ENCODE peak calls at places on chromosomes 12 and 14, in seven cellular contexts. C, L, Q, D, G, P and I are unnamed samples.
A peak's percentile ranks its signal among the peaks of the same experiment; 100 is the strongest.

GRCh38 chr14:22474730-22475351 is 114.2 kb downstream of the DAD1 start:
- DNase-seq in C (peak; percentile 2), L (no peak), Q (no peak), D (no peak), G (no peak), P (no peak), I (no peak)

GRCh38 chr14:55129428-55130193 is 559 bp downstream of the LGALS3 start:
- DNase-seq in C (peak; percentile 74), L (peak; percentile 65), Q (no peak), D (peak; percentile 88), G (no peak), P (peak; percentile 76), I (peak; percentile 60)

GRCh38 chr14:52069617-52070431 is 965 bp upstream of the NID2 start:
- DNase-seq in C (peak; percentile 83), L (peak; percentile 66), Q (peak; percentile 56), D (peak; percentile 84), G (no peak), P (no peak), I (peak; percentile 55)

GRCh38 chr14:51554953-51555352 is 96.8 kb upstream of the FRMD6 start:
- DNase-seq in C (peak; percentile 72), L (no peak), Q (no peak), D (peak; percentile 64), G (no peak), P (peak; percentile 45), I (peak; percentile 69)

GRCh38 chr12:45208604-45209487 is 7.0 kb upstream of the ANO6 start:
- DNase-seq in C (peak; percentile 84), L (no peak), Q (no peak), D (peak; percentile 85), G (no peak), P (no peak), I (no peak)

GRCh38 chr12:96434107-96434506 is 33.9 kb upstream of the CDK17 start:
- DNase-seq in C (peak; percentile 100), L (no peak), Q (no peak), D (peak; percentile 99), G (no peak), P (peak; percentile 85), I (no peak)

GRCh38 chr12:47032644-47033043 is 46.8 kb upstream of the PCED1B start:
- DNase-seq in C (peak; percentile 77), L (no peak), Q (no peak), D (peak; percentile 72), G (no peak), P (peak; percentile 73), I (peak; percentile 68)

GRCh38 chr12:113439301-113439597 is 17.1 kb downstream of the SDSL start:
- DNase-seq in C (no peak), L (no peak), Q (no peak), D (no peak), G (no peak), P (no peak), I (no peak)

GRCh38 chr12:78641837-78642423 is 222.6 kb upstream of the SYT1 start:
- DNase-seq in C (peak; percentile 4), L (no peak), Q (no peak), D (no peak), G (no peak), P (peak; percentile 6), I (peak; percentile 24)

GRCh38 chr14:63853831-63854293 is 1.1 kb downstream of the SYNE2 start:
- DNase-seq in C (peak; percentile 52), L (no peak), Q (peak; percentile 26), D (peak; percentile 69), G (no peak), P (peak; percentile 76), I (peak; percentile 47)

GRCh38 chr12:94615284-94616216 is 34.8 kb downstream of the TMCC3 start:
- DNase-seq in C (peak; percentile 45), L (no peak), Q (no peak), D (no peak), G (no peak), P (peak; percentile 80), I (peak; percentile 55)

GRCh38 chr14:86057018-86057667 is 527.2 kb downstream of the FLRT2 start:
- DNase-seq in C (peak; percentile 39), L (no peak), Q (no peak), D (peak; percentile 31), G (no peak), P (peak; percentile 27), I (peak; percentile 44)

GRCh38 chr14:102255401-102256190 is 49.4 kb downstream of the MOK start:
- DNase-seq in C (peak; percentile 88), L (no peak), Q (no peak), D (peak; percentile 76), G (no peak), P (no peak), I (no peak)

GRCh38 chr12:25797949-25798348 is 160.5 kb upstream of the RASSF8 start:
- DNase-seq in C (no peak), L (no peak), Q (no peak), D (no peak), G (no peak), P (no peak), I (no peak)

GRCh38 chr14:97056086-97056485 is 258.9 kb downstream of the VRK1 start:
- DNase-seq in C (no peak), L (no peak), Q (no peak), D (no peak), G (no peak), P (no peak), I (no peak)

GRCh38 chr14:100593751-100594624 is 6.8 kb upstream of the BEGAIN start:
- DNase-seq in C (no peak), L (no peak), Q (no peak), D (no peak), G (no peak), P (no peak), I (no peak)

GRCh38 chr12:74963304-74963703 is 246.3 kb downstream of the KCNC2 start:
- DNase-seq in C (no peak), L (no peak), Q (no peak), D (no peak), G (no peak), P (no peak), I (no peak)

GRCh38 chr14:75032939-75033338 is 18.3 kb downstream of the MLH3 start:
- DNase-seq in C (no peak), L (no peak), Q (no peak), D (no peak), G (no peak), P (no peak), I (no peak)

GRCh38 chr12:39723831-39724230 is 104.2 kb upstream of the ABCD2 start:
- DNase-seq in C (no peak), L (peak; percentile 30), Q (no peak), D (peak; percentile 7), G (no peak), P (peak; percentile 8), I (peak; percentile 34)

GRCh38 chr14:68225321-68225720 is 405.7 kb downstream of the RAD51B start:
- DNase-seq in C (no peak), L (no peak), Q (no peak), D (no peak), G (no peak), P (no peak), I (no peak)

GRCh38 chr14:73726025-73726961 is 12.1 kb upstream of the PNMA1 start:
- DNase-seq in C (no peak), L (no peak), Q (no peak), D (no peak), G (no peak), P (no peak), I (no peak)

GRCh38 chr12:32419520-32419960 is 20.2 kb downstream of the FGD4 start:
- DNase-seq in C (peak; percentile 11), L (no peak), Q (no peak), D (peak; percentile 35), G (no peak), P (no peak), I (peak; percentile 40)

GRCh38 chr14:105162374-105162979 is 6.1 kb downstream of the JAG2 start:
- DNase-seq in C (no peak), L (no peak), Q (no peak), D (no peak), G (no peak), P (peak; percentile 11), I (peak; percentile 15)

DNA sequence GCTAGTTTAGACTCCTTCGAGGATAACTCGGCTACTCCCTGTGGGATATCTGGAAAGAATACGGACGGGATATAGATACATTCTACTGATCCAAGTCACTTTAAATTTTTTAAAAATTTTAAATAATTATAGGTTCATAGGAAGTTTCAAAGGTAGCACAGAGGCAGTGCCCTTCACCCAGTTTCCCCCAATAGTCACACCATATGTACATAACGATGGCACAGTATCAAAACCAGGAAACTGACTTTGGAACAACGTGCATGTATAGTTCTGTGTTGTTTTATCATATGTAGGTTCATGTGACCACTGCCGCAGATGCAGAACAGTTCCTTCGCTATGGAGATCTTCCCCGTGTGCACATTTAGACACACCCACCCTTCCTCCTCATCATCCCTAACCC is 352.3 kb downstream of the CACNA1C start:
- DNase-seq in C (no peak), L (no peak), Q (no peak), D (no peak), G (no peak), P (no peak), I (no peak)
- H3K4ac ChIP-seq in C (no peak overlapping the region), L (no peak overlapping the region), Q (no peak overlapping the region), D (no peak overlapping the region), G (no peak overlapping the region), P (no peak overlapping the region), I (no peak overlapping the region)

DNA sequence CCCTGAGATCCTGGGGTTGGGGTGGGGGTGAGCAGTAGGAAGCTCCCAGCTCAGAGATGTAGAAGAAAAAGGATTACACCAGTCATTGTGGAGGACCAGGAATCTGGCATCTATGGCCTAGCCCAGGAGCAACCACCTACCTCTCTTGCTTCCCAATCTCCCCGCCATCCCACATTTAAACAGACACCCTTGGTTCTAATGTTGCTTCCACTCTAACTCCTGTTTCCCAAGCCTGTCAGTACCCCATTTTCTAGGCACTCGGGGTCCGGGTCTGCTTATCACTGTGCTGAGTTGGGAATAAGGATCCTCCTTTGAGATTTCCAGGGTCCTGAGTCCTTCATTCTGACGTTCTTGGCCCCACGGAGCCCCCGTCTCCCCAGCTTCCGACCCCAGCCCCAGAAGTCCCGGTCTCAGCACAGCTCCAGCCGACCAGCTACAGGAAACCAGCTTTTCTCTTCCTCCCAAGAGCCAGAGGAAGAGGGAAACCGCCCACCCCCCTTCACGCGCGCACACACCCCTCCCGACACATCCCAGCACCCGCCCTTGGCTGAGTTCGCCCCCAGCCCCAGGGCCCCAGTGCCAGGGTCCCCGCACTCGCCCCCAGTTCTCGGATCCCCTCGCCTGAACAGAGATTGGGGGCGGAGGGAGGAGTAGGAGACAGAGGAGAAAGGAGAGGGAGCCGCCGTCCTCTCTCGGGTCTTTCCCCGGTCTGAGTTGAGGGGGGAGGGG is 1.2 kb downstream of the ITGA5 start:
- DNase-seq in C (no peak), L (no peak), Q (no peak), D (peak; percentile 40), G (no peak), P (no peak), I (no peak)
- H4K8ac ChIP-seq in C (peak overlapping the region; percentile 61), L (no peak overlapping the region), Q (no peak overlapping the region), D (peak overlapping the region; percentile 88), G (no peak overlapping the region), P (peak overlapping the region; percentile 66), I (peak overlapping the region; percentile 90)

DNA sequence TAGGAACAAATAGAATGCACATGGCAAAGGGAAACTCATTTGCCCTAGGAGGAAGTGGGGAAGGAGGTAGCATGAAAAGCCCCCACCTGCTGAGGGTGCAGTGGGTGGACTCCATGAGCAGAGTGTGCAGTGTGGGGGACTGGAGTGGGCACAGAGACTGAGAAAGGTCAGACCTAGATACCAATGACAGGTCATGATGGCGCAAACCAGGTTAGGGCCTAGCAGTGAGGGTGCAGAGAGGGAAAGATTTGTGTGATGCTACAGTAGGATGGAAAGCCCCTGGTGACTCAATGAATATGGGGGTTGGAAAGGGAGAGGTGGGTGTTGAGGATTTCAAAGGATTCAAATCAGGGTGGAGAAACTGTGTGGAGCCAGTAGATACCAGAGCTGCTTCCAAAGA is 319.2 kb downstream of the DPF3 start:
- DNase-seq in C (no peak), L (no peak), Q (no peak), D (no peak), G (no peak), P (no peak), I (no peak)
- H3K4ac ChIP-seq in C (no peak overlapping the region), L (no peak overlapping the region), Q (no peak overlapping the region), D (no peak overlapping the region), G (no peak overlapping the region), P (no peak overlapping the region), I (no peak overlapping the region)

GRCh38 chr12:27337376-27337775 is 4.7 kb downstream of the BMAL2 start:
- DNase-seq in C (no peak), L (no peak), Q (no peak), D (no peak), G (no peak), P (no peak), I (peak; percentile 42)
- H4K8ac ChIP-seq in C (no peak overlapping the region), L (no peak overlapping the region), Q (no peak overlapping the region), D (no peak overlapping the region), G (no peak overlapping the region), P (no peak overlapping the region), I (no peak overlapping the region)